ENCODE peak calls at places on chromosomes 11 and 22, in five cellular contexts. One of them, this sample, is unnamed. For H3K4me1, the result is how much of the 10 kb centered on the place peaks cover.

GRCh38 chr22:43401233-43401632 is 10.6 kb upstream of the MPPED1 start:
- DNase-seq in psoas muscle: no peak
- DNase-seq in heart right ventricle: no peak
- DNase-seq in GM23338: no peak
- DNase-seq in Peyer's patch: no peak
- DNase-seq in this sample: no peak

GRCh38 chr22:50694766-50695420 is 22.3 kb downstream of the SHANK3 start:
- DNase-seq in GM23338: no peak
- DNase-seq in heart right ventricle: peak
- DNase-seq in Peyer's patch: peak
- DNase-seq in psoas muscle: no peak
- DNase-seq in this sample: peak

GRCh38 chr11:107713009-107713408 is 1.2 kb upstream of the SLN start:
- DNase-seq in psoas muscle: no peak
- DNase-seq in GM23338: no peak
- DNase-seq in heart right ventricle: no peak
- DNase-seq in Peyer's patch: no peak
- DNase-seq in this sample: no peak

GRCh38 chr22:34878996-34879395 is 187.0 kb upstream of the ISX start:
- DNase-seq in GM23338: no peak
- DNase-seq in heart right ventricle: no peak
- DNase-seq in psoas muscle: no peak
- DNase-seq in Peyer's patch: no peak
- DNase-seq in this sample: no peak

GRCh38 chr11:129593098-129593497 is 217.4 kb downstream of the BARX2 start:
- DNase-seq in heart right ventricle: no peak
- DNase-seq in psoas muscle: no peak
- DNase-seq in GM23338: peak
- DNase-seq in Peyer's patch: peak
- DNase-seq in this sample: no peak

GRCh38 chr11:107651672-107652071 is 60.2 kb downstream of the SLN start:
- DNase-seq in psoas muscle: no peak
- DNase-seq in Peyer's patch: no peak
- DNase-seq in heart right ventricle: no peak
- DNase-seq in GM23338: peak
- DNase-seq in this sample: no peak

GRCh38 chr22:44248926-44249325 is 63.8 kb downstream of the SHISAL1 start:
- DNase-seq in heart right ventricle: no peak
- DNase-seq in Peyer's patch: no peak
- DNase-seq in psoas muscle: no peak
- DNase-seq in GM23338: no peak
- DNase-seq in this sample: no peak

GRCh38 chr11:16891964-16892363 is 122.2 kb downstream of the PLEKHA7 start:
- DNase-seq in GM23338: no peak
- DNase-seq in heart right ventricle: no peak
- DNase-seq in psoas muscle: no peak
- DNase-seq in Peyer's patch: no peak
- DNase-seq in this sample: no peak

GRCh38 chr11:9232482-9232881 is 32.7 kb downstream of the DENND5A start:
- DNase-seq in GM23338: no peak
- DNase-seq in Peyer's patch: no peak
- DNase-seq in psoas muscle: no peak
- DNase-seq in heart right ventricle: no peak
- DNase-seq in this sample: no peak

GRCh38 chr11:45285931-45286632 is at the start of gene SYT13:
- DNase-seq in psoas muscle: no peak
- DNase-seq in GM23338: peak
- DNase-seq in heart right ventricle: peak
- DNase-seq in Peyer's patch: peak
- DNase-seq in this sample: no peak

GRCh38 chr11:129451524-129451923 is 75.9 kb downstream of the BARX2 start:
- DNase-seq in GM23338: no peak
- DNase-seq in heart right ventricle: no peak
- DNase-seq in psoas muscle: no peak
- DNase-seq in Peyer's patch: no peak
- DNase-seq in this sample: no peak

GRCh38 chr11:79440451-79441158 is at the start of gene TENM4:
- DNase-seq in Peyer's patch: peak
- DNase-seq in heart right ventricle: peak
- DNase-seq in psoas muscle: peak
- DNase-seq in GM23338: peak
- DNase-seq in this sample: peak

GRCh38 chr11:8352852-8353505 is 89.3 kb upstream of the LMO1 start:
- DNase-seq in Peyer's patch: no peak
- DNase-seq in heart right ventricle: no peak
- DNase-seq in psoas muscle: no peak
- DNase-seq in GM23338: no peak
- DNase-seq in this sample: no peak

GRCh38 chr11:2304156-2305139 is 2.6 kb downstream of the TSPAN32 start:
- DNase-seq in Peyer's patch: peak
- DNase-seq in psoas muscle: no peak
- DNase-seq in heart right ventricle: no peak
- DNase-seq in GM23338: no peak
- DNase-seq in this sample: peak

GRCh38 chr11:67160872-67161783 is 42.1 kb downstream of the KDM2A start:
- DNase-seq in psoas muscle: no peak
- DNase-seq in Peyer's patch: no peak
- DNase-seq in heart right ventricle: no peak
- DNase-seq in GM23338: peak
- DNase-seq in this sample: no peak

GRCh38 chr11:1546077-1546535 is 26.0 kb downstream of the DUSP8 start:
- DNase-seq in Peyer's patch: peak
- DNase-seq in heart right ventricle: peak
- DNase-seq in psoas muscle: no peak
- DNase-seq in GM23338: peak
- DNase-seq in this sample: no peak

GRCh38 chr11:22567759-22568158 is 57.9 kb downstream of the FANCF start:
- DNase-seq in Peyer's patch: no peak
- DNase-seq in GM23338: no peak
- DNase-seq in psoas muscle: no peak
- DNase-seq in heart right ventricle: no peak
- DNase-seq in this sample: peak

GRCh38 chr11:128837627-128838026 is 29.5 kb downstream of the KCNJ1 start:
- DNase-seq in Peyer's patch: no peak
- DNase-seq in psoas muscle: no peak
- DNase-seq in GM23338: no peak
- DNase-seq in heart right ventricle: no peak
- DNase-seq in this sample: no peak

GRCh38 chr22:21701384-21701971 is 34.1 kb downstream of the YPEL1 start:
- DNase-seq in heart right ventricle: no peak
- DNase-seq in psoas muscle: no peak
- DNase-seq in Peyer's patch: no peak
- DNase-seq in GM23338: no peak
- DNase-seq in this sample: no peak

GRCh38 chr11:86688398-86689179 is 16.2 kb upstream of the ME3 start:
- DNase-seq in GM23338: no peak
- DNase-seq in psoas muscle: no peak
- DNase-seq in Peyer's patch: no peak
- DNase-seq in heart right ventricle: no peak
- DNase-seq in this sample: no peak

GRCh38 chr11:20599424-20600346 is at the start of gene SLC6A5:
- DNase-seq in GM23338: peak
- DNase-seq in Peyer's patch: no peak
- DNase-seq in psoas muscle: peak
- DNase-seq in heart right ventricle: peak
- DNase-seq in this sample: peak

GRCh38 chr11:111531687-111532364 is 8.7 kb upstream of the LAYN start:
- DNase-seq in Peyer's patch: no peak
- DNase-seq in GM23338: no peak
- DNase-seq in heart right ventricle: no peak
- DNase-seq in psoas muscle: no peak
- DNase-seq in this sample: no peak

GRCh38 chr11:110979696-110980095 is 265.8 kb upstream of the POU2AF2 start:
- DNase-seq in heart right ventricle: no peak
- DNase-seq in Peyer's patch: no peak
- DNase-seq in psoas muscle: no peak
- DNase-seq in GM23338: no peak
- DNase-seq in this sample: no peak

GRCh38 chr11:35412285-35412684 is 7.1 kb downstream of the SLC1A2 start:
- DNase-seq in Peyer's patch: no peak
- DNase-seq in heart right ventricle: no peak
- DNase-seq in GM23338: peak
- DNase-seq in psoas muscle: no peak
- DNase-seq in this sample: no peak

GRCh38 chr11:134409552-134410429 is 2.3 kb downstream of the B3GAT1 start:
- DNase-seq in heart right ventricle: no peak
- DNase-seq in GM23338: no peak
- DNase-seq in Peyer's patch: no peak
- DNase-seq in psoas muscle: no peak
- DNase-seq in this sample: no peak

GRCh38 chr11:66864172-66864901 is 7.5 kb downstream of the LRFN4 start:
- DNase-seq in Peyer's patch: peak
- DNase-seq in psoas muscle: no peak
- DNase-seq in GM23338: no peak
- DNase-seq in heart right ventricle: no peak
- DNase-seq in this sample: no peak

GRCh38 chr11:129639300-129639699 is 176.3 kb upstream of the TMEM45B start:
- DNase-seq in psoas muscle: no peak
- DNase-seq in heart right ventricle: no peak
- DNase-seq in Peyer's patch: no peak
- DNase-seq in GM23338: no peak
- DNase-seq in this sample: no peak

GRCh38 chr11:47324520-47324919 is 28.0 kb downstream of the MYBPC3 start:
- DNase-seq in psoas muscle: no peak
- DNase-seq in Peyer's patch: no peak
- DNase-seq in heart right ventricle: no peak
- DNase-seq in GM23338: no peak
- DNase-seq in this sample: no peak

GRCh38 chr22:23915230-23915754 is 21.1 kb downstream of the MIF start:
- DNase-seq in GM23338: no peak
- DNase-seq in heart right ventricle: no peak
- DNase-seq in psoas muscle: no peak
- DNase-seq in Peyer's patch: no peak
- DNase-seq in this sample: no peak

DNA sequence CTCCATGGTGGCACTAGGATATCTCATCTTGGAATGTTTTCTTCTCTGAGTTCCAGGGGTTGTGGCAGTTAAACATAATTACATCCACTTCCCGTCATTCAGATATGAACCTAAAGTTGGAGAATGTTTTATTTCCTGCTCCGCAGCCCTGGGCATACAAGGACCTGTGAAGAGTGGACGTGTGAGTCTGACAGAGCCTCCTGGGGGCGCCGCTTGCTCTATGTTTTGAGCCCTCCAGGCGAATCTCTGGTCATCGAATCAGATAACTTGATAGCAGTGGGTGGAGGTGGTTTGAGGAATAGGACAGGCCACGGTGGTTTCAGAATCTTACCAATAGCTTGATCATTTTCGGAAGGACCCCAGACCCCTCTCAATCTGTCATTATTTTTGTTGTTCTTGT is 174.2 kb downstream of the NTM start:
- DNase-seq in GM23338: peak
- DNase-seq in heart right ventricle: no peak
- DNase-seq in psoas muscle: no peak
- DNase-seq in Peyer's patch: no peak
- DNase-seq in this sample: no peak
- TF ChIP-seq CTCF in GM23338: peak
- TF ChIP-seq CTCF in heart right ventricle: no peak
- TF ChIP-seq CTCF in psoas muscle: no peak
- TF ChIP-seq CTCF in Peyer's patch: no peak
- TF ChIP-seq CTCF in this sample: no peak

DNA sequence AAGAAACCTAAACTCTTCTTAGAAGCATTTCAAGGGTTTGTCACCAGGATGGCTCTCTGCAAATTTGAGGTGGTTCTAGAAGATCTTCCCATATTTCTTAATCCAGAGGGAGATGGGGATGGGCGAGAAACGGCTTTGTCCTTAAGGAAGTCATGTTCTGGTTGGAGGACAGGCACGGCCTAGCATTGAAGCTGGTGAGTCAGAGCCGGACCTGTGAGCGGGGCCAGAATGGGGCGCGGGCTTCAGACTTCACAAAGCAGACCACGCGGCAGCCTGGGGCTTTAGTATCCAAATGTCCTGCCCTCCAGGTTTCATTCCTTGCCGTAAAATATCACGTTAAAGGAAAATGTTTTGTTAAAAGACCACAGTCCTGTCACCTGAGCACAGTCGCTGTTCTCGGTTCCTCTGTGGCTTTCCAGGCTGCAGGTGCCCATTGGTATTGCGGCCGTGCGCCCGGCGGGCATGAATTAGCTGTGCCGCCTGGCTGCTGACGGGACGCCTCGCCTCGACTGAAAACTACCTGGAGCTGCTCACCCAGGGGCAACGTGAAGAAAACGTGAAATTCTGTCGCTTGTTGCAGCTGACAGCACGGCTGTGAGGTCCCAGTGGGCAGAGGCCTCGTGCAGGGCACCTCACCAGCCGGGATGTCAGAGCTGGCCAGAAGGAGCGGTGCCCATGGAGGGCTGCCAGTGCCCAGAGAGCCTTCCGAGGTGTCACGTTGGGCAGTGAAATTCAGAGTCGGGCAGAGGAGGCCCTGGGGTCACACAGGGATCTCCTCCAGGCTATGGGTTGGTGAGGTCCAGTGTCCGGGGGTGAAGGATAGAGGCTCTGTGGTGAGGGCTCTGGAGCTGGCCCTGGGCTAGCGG is 59.0 kb downstream of the LRP5 start:
- DNase-seq in Peyer's patch: no peak
- DNase-seq in heart right ventricle: peak
- DNase-seq in psoas muscle: no peak
- DNase-seq in GM23338: no peak
- DNase-seq in this sample: no peak
- H3K4me1 ChIP-seq in Peyer's patch: under half
- H3K4me1 ChIP-seq in heart right ventricle: half or more
- H3K4me1 ChIP-seq in psoas muscle: under half
- H3K4me1 ChIP-seq in GM23338: under half
- H3K4me1 ChIP-seq in this sample: under half

GRCh38 chr22:40218152-40218551 is 40.4 kb downstream of the TNRC6B start:
- DNase-seq in Peyer's patch: no peak
- DNase-seq in heart right ventricle: no peak
- DNase-seq in GM23338: no peak
- DNase-seq in psoas muscle: no peak
- DNase-seq in this sample: no peak
- H3K27ac ChIP-seq in Peyer's patch: no peak
- H3K27ac ChIP-seq in heart right ventricle: no peak
- H3K27ac ChIP-seq in GM23338: peak
- H3K27ac ChIP-seq in psoas muscle: peak
- H3K27ac ChIP-seq in this sample: no peak

DNA sequence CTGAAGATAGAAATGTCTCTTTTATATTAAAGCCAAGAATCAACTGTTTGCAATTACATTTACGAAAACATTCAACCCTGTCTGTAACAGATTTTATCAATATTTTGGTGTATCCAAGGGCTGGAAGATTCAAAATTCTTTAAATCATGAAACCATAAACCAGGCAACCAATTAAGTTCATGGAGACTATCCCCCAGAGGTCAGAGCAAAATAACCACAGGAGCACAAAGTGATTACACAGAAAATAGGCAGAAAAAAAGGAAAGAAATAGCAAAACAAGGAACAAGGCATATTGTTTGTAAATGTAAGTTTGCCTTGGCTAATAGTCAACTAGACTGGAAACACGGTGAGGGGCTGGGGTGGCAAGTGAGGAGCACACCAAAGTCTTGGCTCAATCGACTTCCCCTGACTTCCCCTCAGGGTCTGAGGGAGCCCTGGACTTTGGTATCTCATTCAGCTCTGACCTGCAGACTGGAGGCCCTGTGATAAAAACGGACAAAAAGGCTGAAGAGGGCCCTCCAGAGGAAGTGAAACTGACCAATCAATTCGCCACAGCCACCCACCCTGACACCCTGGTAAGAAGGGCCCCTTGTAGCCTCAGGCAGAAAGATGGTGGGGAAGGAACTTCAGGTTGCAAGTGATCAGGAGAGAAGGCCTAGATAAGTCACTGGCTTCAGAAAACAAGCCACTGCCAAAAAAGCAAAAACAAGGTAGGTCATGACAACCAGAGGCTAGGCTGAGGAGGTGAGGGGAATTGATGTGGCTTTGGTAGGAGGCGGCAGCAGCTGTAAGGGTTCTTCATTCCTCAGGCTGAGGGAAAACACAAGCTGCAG is 1.9 kb downstream of the SIK3 start:
- DNase-seq in Peyer's patch: no peak
- DNase-seq in GM23338: peak
- DNase-seq in heart right ventricle: no peak
- DNase-seq in psoas muscle: no peak
- DNase-seq in this sample: no peak
- TF ChIP-seq CTCF in Peyer's patch: no peak
- TF ChIP-seq CTCF in GM23338: no peak
- TF ChIP-seq CTCF in heart right ventricle: no peak
- TF ChIP-seq CTCF in psoas muscle: no peak
- TF ChIP-seq CTCF in this sample: no peak

This sample was measured in upper lobe of right lung.